ENCODE peak calls at places on chromosomes 4 and X, in seven cellular contexts. One of them, this sample, is unnamed.

GRCh38 chr4:102809691-102810090 is 17.7 kb downstream of the UBE2D3 start:
- DNase-seq in pancreas: no peak
- DNase-seq in endodermal cell: no peak
- DNase-seq in tibial artery: no peak
- DNase-seq in AG04450: no peak
- DNase-seq in adrenal gland: no peak
- DNase-seq in bronchial epithelial cell: no peak
- DNase-seq in this sample: no peak

GRCh38 chrX:143781103-143781502 is 60.6 kb upstream of the SPANXN2 start:
- DNase-seq in pancreas: no peak
- DNase-seq in endodermal cell: peak; percentile 65
- DNase-seq in tibial artery: no peak
- DNase-seq in AG04450: no peak
- DNase-seq in adrenal gland: no peak
- DNase-seq in bronchial epithelial cell: peak; percentile 27
- DNase-seq in this sample: no peak

GRCh38 chrX:130173190-130173895 is 1.6 kb downstream of the RAB33A start:
- DNase-seq in pancreas: no peak
- DNase-seq in endodermal cell: no peak
- DNase-seq in tibial artery: peak; percentile 83
- DNase-seq in AG04450: no peak
- DNase-seq in adrenal gland: peak; percentile 74
- DNase-seq in bronchial epithelial cell: no peak
- DNase-seq in this sample: peak; percentile 73

GRCh38 chrX:150119323-150119722 is 181.0 kb upstream of the EOLA2 start:
- DNase-seq in pancreas: no peak
- DNase-seq in endodermal cell: no peak
- DNase-seq in tibial artery: no peak
- DNase-seq in AG04450: no peak
- DNase-seq in adrenal gland: no peak
- DNase-seq in bronchial epithelial cell: no peak
- DNase-seq in this sample: no peak

GRCh38 chr4:190020790-190021717 is 6.0 kb downstream of the FRG2 start:
- DNase-seq in pancreas: peak; percentile 63
- DNase-seq in endodermal cell: peak; percentile 88
- DNase-seq in tibial artery: no peak
- DNase-seq in AG04450: no peak
- DNase-seq in adrenal gland: peak; percentile 27
- DNase-seq in bronchial epithelial cell: peak; percentile 42
- DNase-seq in this sample: no peak

GRCh38 chr4:94889961-94890360 is 132.2 kb downstream of the BMPR1B start:
- DNase-seq in pancreas: no peak
- DNase-seq in endodermal cell: no peak
- DNase-seq in tibial artery: no peak
- DNase-seq in AG04450: peak; percentile 42
- DNase-seq in adrenal gland: no peak
- DNase-seq in bronchial epithelial cell: peak; percentile 47
- DNase-seq in this sample: peak; percentile 72

GRCh38 chrX:41459714-41460113 is 12.6 kb downstream of the NYX start:
- DNase-seq in pancreas: no peak
- DNase-seq in endodermal cell: no peak
- DNase-seq in tibial artery: no peak
- DNase-seq in AG04450: no peak
- DNase-seq in adrenal gland: no peak
- DNase-seq in bronchial epithelial cell: no peak
- DNase-seq in this sample: no peak

GRCh38 chrX:110417128-110417527 is 58.5 kb downstream of the RTL9 start:
- DNase-seq in pancreas: no peak
- DNase-seq in endodermal cell: no peak
- DNase-seq in tibial artery: no peak
- DNase-seq in AG04450: no peak
- DNase-seq in adrenal gland: no peak
- DNase-seq in bronchial epithelial cell: no peak
- DNase-seq in this sample: no peak

GRCh38 chr4:21949073-21949457 is 493 bp upstream of the KCNIP4 start:
- DNase-seq in pancreas: no peak
- DNase-seq in endodermal cell: no peak
- DNase-seq in tibial artery: no peak
- DNase-seq in AG04450: no peak
- DNase-seq in adrenal gland: peak; percentile 13
- DNase-seq in bronchial epithelial cell: no peak
- DNase-seq in this sample: no peak

GRCh38 chr4:43132010-43132582 is 239.6 kb downstream of the GRXCR1 start:
- DNase-seq in pancreas: peak; percentile 50
- DNase-seq in endodermal cell: peak; percentile 86
- DNase-seq in tibial artery: no peak
- DNase-seq in AG04450: peak; percentile 41
- DNase-seq in adrenal gland: peak; percentile 69
- DNase-seq in bronchial epithelial cell: peak; percentile 59
- DNase-seq in this sample: no peak

DNA sequence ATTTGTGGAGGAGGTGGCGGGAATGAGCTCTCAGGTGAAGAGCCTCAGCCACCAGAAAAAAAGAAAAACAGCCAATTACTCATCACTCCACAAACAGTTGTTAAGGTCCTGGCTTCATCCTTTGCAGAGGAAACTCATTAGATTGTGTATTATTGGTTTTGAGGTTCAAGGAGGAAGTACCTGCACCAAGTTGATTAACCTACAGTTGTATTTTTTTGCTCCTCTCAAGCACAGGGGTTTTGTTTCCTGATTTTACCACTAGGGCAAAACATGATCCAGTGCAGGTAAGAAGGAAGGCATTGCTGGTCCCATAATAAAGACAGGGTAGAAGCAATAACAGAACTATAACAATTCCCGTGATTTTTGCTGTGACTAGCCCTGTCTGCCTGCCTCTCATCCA is 84.0 kb upstream of the QRFPR start:
- DNase-seq in pancreas: no peak
- DNase-seq in endodermal cell: no peak
- DNase-seq in tibial artery: no peak
- DNase-seq in AG04450: no peak
- DNase-seq in adrenal gland: no peak
- DNase-seq in bronchial epithelial cell: no peak
- DNase-seq in this sample: no peak
- TF ChIP-seq CTCF in pancreas: no peak
- TF ChIP-seq CTCF in endodermal cell: peak; percentile 62
- TF ChIP-seq CTCF in tibial artery: no peak
- TF ChIP-seq CTCF in AG04450: no peak
- TF ChIP-seq CTCF in adrenal gland: no peak
- TF ChIP-seq CTCF in bronchial epithelial cell: no peak
- TF ChIP-seq CTCF in this sample: no peak

GRCh38 chr4:76867880-76868655 is 29.9 kb downstream of the SOWAHB start:
- DNase-seq in pancreas: no peak
- DNase-seq in endodermal cell: peak; percentile 96
- DNase-seq in tibial artery: no peak
- DNase-seq in AG04450: no peak
- DNase-seq in adrenal gland: no peak
- DNase-seq in bronchial epithelial cell: no peak
- DNase-seq in this sample: no peak
- H3K4me3 ChIP-seq in pancreas: no peak overlapping the region
- H3K4me3 ChIP-seq in endodermal cell: no peak overlapping the region
- H3K4me3 ChIP-seq in tibial artery: no peak overlapping the region
- H3K4me3 ChIP-seq in AG04450: no peak overlapping the region
- H3K4me3 ChIP-seq in adrenal gland: no peak overlapping the region
- H3K4me3 ChIP-seq in bronchial epithelial cell: no peak overlapping the region
- H3K4me3 ChIP-seq in this sample: no peak overlapping the region

GRCh38 chr4:173880897-173881296 is 350.9 kb upstream of the HAND2 start:
- DNase-seq in pancreas: no peak
- DNase-seq in endodermal cell: no peak
- DNase-seq in tibial artery: no peak
- DNase-seq in AG04450: no peak
- DNase-seq in adrenal gland: no peak
- DNase-seq in bronchial epithelial cell: no peak
- DNase-seq in this sample: no peak

GRCh38 chr4:173878701-173879100 is 348.7 kb upstream of the HAND2 start:
- DNase-seq in pancreas: no peak
- DNase-seq in endodermal cell: peak; percentile 52
- DNase-seq in tibial artery: no peak
- DNase-seq in AG04450: peak; percentile 2
- DNase-seq in adrenal gland: peak; percentile 10
- DNase-seq in bronchial epithelial cell: no peak
- DNase-seq in this sample: no peak

GRCh38 chr4:173883821-173884220 is 353.8 kb upstream of the HAND2 start:
- DNase-seq in pancreas: no peak
- DNase-seq in endodermal cell: no peak
- DNase-seq in tibial artery: no peak
- DNase-seq in AG04450: peak; percentile 13
- DNase-seq in adrenal gland: no peak
- DNase-seq in bronchial epithelial cell: no peak
- DNase-seq in this sample: no peak

DNA sequence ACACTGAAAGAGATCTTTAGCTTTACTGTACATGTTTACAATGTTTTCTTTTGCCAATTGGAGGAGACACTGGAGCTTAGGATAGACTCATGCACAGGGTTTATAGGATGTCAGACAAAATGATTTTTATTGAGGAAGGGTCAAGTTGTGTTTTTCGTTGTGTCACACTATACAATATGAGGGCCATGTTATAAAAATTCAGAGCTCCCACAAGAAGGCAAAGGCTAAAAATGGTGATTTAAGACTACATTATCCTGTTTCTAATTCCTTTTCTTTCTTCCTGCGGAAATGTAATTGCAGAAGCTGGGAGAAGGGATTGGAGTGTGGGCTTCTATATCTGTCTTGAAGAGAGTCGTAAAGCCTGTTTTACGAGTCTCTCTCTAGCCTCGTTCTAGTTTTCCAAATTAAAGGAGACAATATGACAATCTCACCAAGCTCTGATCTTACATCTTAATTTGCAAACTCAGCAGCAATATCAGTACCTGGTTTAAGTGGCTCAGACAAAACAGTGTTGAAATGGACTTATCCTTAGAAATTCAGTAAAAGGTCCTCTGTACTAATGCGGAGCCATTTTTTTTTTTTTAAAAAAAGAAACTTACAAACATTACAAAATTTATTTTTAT is 349.4 kb upstream of the HAND2 start:
- DNase-seq in pancreas: no peak
- DNase-seq in endodermal cell: no peak
- DNase-seq in tibial artery: no peak
- DNase-seq in AG04450: no peak
- DNase-seq in adrenal gland: no peak
- DNase-seq in bronchial epithelial cell: no peak
- DNase-seq in this sample: no peak
- TF ChIP-seq CTCF in pancreas: no peak
- TF ChIP-seq CTCF in endodermal cell: no peak
- TF ChIP-seq CTCF in tibial artery: no peak
- TF ChIP-seq CTCF in AG04450: no peak
- TF ChIP-seq CTCF in adrenal gland: no peak
- TF ChIP-seq CTCF in bronchial epithelial cell: no peak
- TF ChIP-seq CTCF in this sample: no peak

GRCh38 chr4:182142146-182143085 is 100.8 kb upstream of the TENM3 start:
- DNase-seq in pancreas: peak; percentile 25
- DNase-seq in endodermal cell: peak; percentile 88
- DNase-seq in tibial artery: no peak
- DNase-seq in AG04450: no peak
- DNase-seq in adrenal gland: peak; percentile 55
- DNase-seq in bronchial epithelial cell: no peak
- DNase-seq in this sample: no peak

GRCh38 chr4:182145360-182145905 is 97.8 kb upstream of the TENM3 start:
- DNase-seq in pancreas: no peak
- DNase-seq in endodermal cell: peak; percentile 64
- DNase-seq in tibial artery: no peak
- DNase-seq in AG04450: no peak
- DNase-seq in adrenal gland: no peak
- DNase-seq in bronchial epithelial cell: no peak
- DNase-seq in this sample: no peak

GRCh38 chr4:182144621-182145359 is 98.4 kb upstream of the TENM3 start:
- DNase-seq in pancreas: no peak
- DNase-seq in endodermal cell: peak; percentile 78
- DNase-seq in tibial artery: no peak
- DNase-seq in AG04450: no peak
- DNase-seq in adrenal gland: peak; percentile 17
- DNase-seq in bronchial epithelial cell: no peak
- DNase-seq in this sample: no peak

GRCh38 chr4:182143086-182143821 is 99.9 kb upstream of the TENM3 start:
- DNase-seq in pancreas: peak; percentile 18
- DNase-seq in endodermal cell: peak; percentile 73
- DNase-seq in tibial artery: no peak
- DNase-seq in AG04450: no peak
- DNase-seq in adrenal gland: peak; percentile 35
- DNase-seq in bronchial epithelial cell: no peak
- DNase-seq in this sample: no peak

DNA sequence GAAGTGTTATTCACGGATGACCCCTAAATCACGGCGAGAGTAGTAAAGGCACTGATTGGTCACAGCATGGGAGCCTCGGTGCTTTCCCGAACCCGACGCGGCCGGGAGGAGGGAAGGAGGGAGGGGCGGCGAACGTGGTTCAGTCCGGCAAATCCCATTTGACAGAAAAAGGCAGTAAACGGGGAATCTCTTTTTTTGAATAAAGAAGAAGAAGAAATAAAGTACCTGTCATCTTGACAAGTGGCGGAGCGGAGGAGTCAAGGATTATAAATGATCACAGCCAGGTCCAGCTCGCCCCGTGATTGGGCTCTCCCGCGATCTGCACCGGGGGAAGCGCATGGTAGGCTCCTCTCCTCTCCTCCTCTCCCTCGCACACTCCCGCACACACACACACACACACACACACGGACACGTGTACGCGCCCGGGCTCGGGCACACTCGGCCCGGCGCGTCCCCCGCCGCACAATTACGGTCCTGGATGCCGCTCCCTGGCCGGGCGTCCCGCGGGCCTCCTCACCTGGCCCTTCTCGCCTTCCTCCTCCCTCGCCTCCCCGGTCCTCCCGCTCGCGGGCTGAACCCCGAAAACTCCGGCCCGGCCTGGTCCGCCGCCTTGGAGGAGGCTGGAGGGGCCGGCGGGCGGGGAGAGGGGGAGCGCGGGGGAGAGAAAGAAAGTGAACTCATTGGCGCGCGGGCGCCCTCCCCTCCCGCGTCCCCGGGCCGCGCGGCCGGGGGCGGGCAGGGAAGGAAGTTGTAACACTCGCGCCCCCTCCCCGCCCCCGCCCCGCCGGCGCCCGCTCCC is 99.2 kb upstream of the TENM3 start:
- DNase-seq in pancreas: peak; percentile 29
- DNase-seq in endodermal cell: peak; percentile 88
- DNase-seq in tibial artery: no peak
- DNase-seq in AG04450: peak; percentile 50
- DNase-seq in adrenal gland: peak; percentile 68
- DNase-seq in bronchial epithelial cell: no peak
- DNase-seq in this sample: peak; percentile 45
- H3K4me3 ChIP-seq in pancreas: peak overlapping the region; percentile 47
- H3K4me3 ChIP-seq in endodermal cell: peak overlapping the region; percentile 91
- H3K4me3 ChIP-seq in tibial artery: peak overlapping the region; percentile 54
- H3K4me3 ChIP-seq in AG04450: peak overlapping the region; percentile 80
- H3K4me3 ChIP-seq in adrenal gland: peak overlapping the region; percentile 82
- H3K4me3 ChIP-seq in bronchial epithelial cell: peak overlapping the region; percentile 34
- H3K4me3 ChIP-seq in this sample: peak overlapping the region; percentile 64

GRCh38 chr4:112942077-112942476 is 107.4 kb upstream of the ANK2 start:
- DNase-seq in pancreas: no peak
- DNase-seq in endodermal cell: no peak
- DNase-seq in tibial artery: no peak
- DNase-seq in AG04450: no peak
- DNase-seq in adrenal gland: no peak
- DNase-seq in bronchial epithelial cell: no peak
- DNase-seq in this sample: no peak
- TF ChIP-seq CTCF in pancreas: no peak
- TF ChIP-seq CTCF in endodermal cell: peak; percentile 58
- TF ChIP-seq CTCF in tibial artery: no peak
- TF ChIP-seq CTCF in AG04450: no peak
- TF ChIP-seq CTCF in adrenal gland: no peak
- TF ChIP-seq CTCF in bronchial epithelial cell: no peak
- TF ChIP-seq CTCF in this sample: no peak

This sample was measured in AG09309.